ENCODE peak calls at places on chromosomes 12 and 14, in seven cellular contexts. U is CD8-positive, alpha-beta T cell; T is GM12878; A is lower lobe of right lung; F is activated naive CD8-positive, alpha-beta T cell treated with anti-CD3 and anti-CD28 coated beads, Interleukin-2, amount 10 ng/mL, durations not matched to agents 7 days and 5 days; W is activated T-cell treated with anti-CD3 and anti-CD28 coated beads, Interleukin-2, amount 50 U/mL, for 72 hours; K is esophagus mucosa. G is an unnamed sample.

GRCh38 chr14:50008562-50009355 is 107.6 kb downstream of the VCPKMT start:
- ATAC-seq in W (no peak), F (no peak), T (peak), K (peak), U (peak), A (no peak), G (no peak)

GRCh38 chr12:28550757-28551381 is 360.6 kb downstream of the CCDC91 start:
- ATAC-seq in U (no peak), A (no peak), T (no peak), K (peak), W (peak), F (no peak), G (no peak)

GRCh38 chr14:79357307-79357706 is 854.0 kb downstream of the DIO2 start:
- ATAC-seq in F (no peak), U (no peak), T (no peak), W (no peak), K (no peak), A (peak), G (no peak)

GRCh38 chr12:113792450-113792849 is 173.7 kb downstream of the RBM19 start:
- ATAC-seq in F (no peak), U (no peak), K (no peak), T (no peak), W (no peak), A (no peak), G (no peak)

GRCh38 chr14:99573436-99574098 is 30.4 kb downstream of the CCDC85C start:
- ATAC-seq in K (no peak), F (no peak), U (no peak), A (no peak), W (no peak), T (no peak), G (no peak)

GRCh38 chr14:99660006-99660566 is 15.2 kb downstream of the HHIPL1 start:
- ATAC-seq in T (no peak), W (no peak), A (peak), F (no peak), U (no peak), K (no peak), G (no peak)

GRCh38 chr14:102034301-102034700 is 52.5 kb downstream of the HSP90AA1 start:
- ATAC-seq in K (no peak), T (no peak), A (peak), W (no peak), F (no peak), U (no peak), G (no peak)

GRCh38 chr14:31294736-31295398 is 87.3 kb upstream of the HECTD1 start:
- ATAC-seq in A (no peak), F (no peak), U (no peak), W (no peak), T (no peak), K (no peak), G (no peak)

GRCh38 chr12:108145011-108145410 is 15.9 kb downstream of the WSCD2 start:
- ATAC-seq in U (no peak), K (no peak), T (no peak), A (no peak), W (no peak), F (no peak), G (no peak)

GRCh38 chr12:12070674-12071661 is at the start of gene BCL2L14:
- ATAC-seq in F (peak), U (peak), K (peak), T (peak), A (peak), W (peak), G (no peak)

GRCh38 chr12:3224530-3224903 is 147.3 kb downstream of the TSPAN9 start:
- ATAC-seq in W (no peak), K (no peak), F (no peak), U (no peak), T (no peak), A (no peak), G (no peak)

GRCh38 chr14:67533754-67534085 is 630 bp downstream of the PLEKHH1 start:
- ATAC-seq in T (no peak), K (peak), W (no peak), U (no peak), A (no peak), F (no peak), G (no peak)

GRCh38 chr12:29395356-29395755 is 14.4 kb upstream of the ERGIC2 start:
- ATAC-seq in U (no peak), A (no peak), F (no peak), K (no peak), T (no peak), W (no peak), G (no peak)

GRCh38 chr12:14454098-14454907 is 88.8 kb downstream of the ATF7IP start:
- ATAC-seq in W (peak), K (peak), F (peak), A (peak), U (peak), T (peak), G (no peak)

GRCh38 chr14:100649173-100649519 is 61.9 kb upstream of the BEGAIN start:
- ATAC-seq in U (no peak), W (no peak), K (no peak), T (no peak), A (no peak), F (no peak), G (no peak)

GRCh38 chr12:79553863-79554574 is 136.7 kb downstream of the PAWR start:
- ATAC-seq in F (no peak), K (no peak), T (no peak), W (no peak), U (no peak), A (peak), G (no peak)

GRCh38 chr12:120101182-120101581 is 15.4 kb downstream of the RAB35 start:
- ATAC-seq in K (no peak), F (no peak), T (peak), A (no peak), U (peak), W (no peak), G (peak)

GRCh38 chr12:109822951-109823411 is 10.2 kb downstream of the TRPV4 start:
- ATAC-seq in F (no peak), A (peak), T (no peak), U (no peak), W (no peak), K (peak), G (no peak)

GRCh38 chr12:82519508-82519907 is 161.2 kb downstream of the METTL25 start:
- ATAC-seq in K (no peak), A (no peak), W (no peak), U (no peak), T (no peak), F (no peak), G (no peak)

GRCh38 chr12:62006076-62006732 is 254.0 kb upstream of the USP15 start:
- ATAC-seq in W (no peak), U (no peak), F (no peak), T (peak), A (no peak), K (no peak), G (no peak)

GRCh38 chr12:32566663-32567634 is 112.2 kb upstream of the DNM1L start:
- ATAC-seq in A (peak), K (no peak), W (no peak), T (no peak), U (peak), F (no peak), G (no peak)

GRCh38 chr12:102602549-102602948 is 122.2 kb upstream of the IGF1 start:
- ATAC-seq in A (no peak), F (no peak), U (no peak), W (no peak), T (no peak), K (no peak), G (no peak)

GRCh38 chr14:80448267-80448666 is 237.0 kb upstream of the DIO2 start:
- ATAC-seq in W (no peak), U (no peak), A (no peak), K (no peak), F (no peak), T (no peak), G (no peak)

GRCh38 chr14:38256358-38256840 is 506 bp upstream of the CLEC14A start:
- ATAC-seq in A (peak), K (peak), F (peak), U (no peak), W (peak), T (no peak), G (peak)

GRCh38 chr12:71306808-71307207 is 132.8 kb upstream of the LGR5 start:
- ATAC-seq in F (no peak), A (no peak), W (no peak), T (no peak), K (no peak), U (no peak), G (no peak)

GRCh38 chr12:4859478-4860210 is 50.1 kb upstream of the KCNA1 start:
- ATAC-seq in K (no peak), W (no peak), T (peak), U (no peak), A (no peak), F (no peak), G (no peak)

GRCh38 chr14:54669759-54670630 is 103.1 kb downstream of the SAMD4A start:
- ATAC-seq in T (no peak), W (peak), K (no peak), U (peak), A (peak), F (peak), G (peak)

GRCh38 chr12:117060927-117061300 is 38.3 kb downstream of the TESC start:
- ATAC-seq in W (no peak), U (no peak), T (no peak), K (no peak), A (no peak), F (no peak), G (no peak)

GRCh38 chr12:32270818-32271710 is 128.3 kb upstream of the FGD4 start:
- ATAC-seq in F (no peak), A (no peak), K (no peak), T (peak), U (no peak), W (no peak), G (no peak)

GRCh38 chr12:93624595-93625294 is 52.3 kb downstream of the SOCS2 start:
- ATAC-seq in F (no peak), U (no peak), K (peak), A (no peak), T (peak), W (peak), G (peak)

GRCh38 chr14:105641075-105641937 is 114.9 kb downstream of the TMEM121 start:
- ATAC-seq in T (no peak), K (peak), U (no peak), F (no peak), A (peak), W (no peak), G (no peak)

GRCh38 chr14:51396222-51396815 is 156.3 kb downstream of the TMX1 start:
- ATAC-seq in W (no peak), T (no peak), U (no peak), A (peak), F (no peak), K (peak), G (peak)

GRCh38 chr14:89129570-89129969 is 287.5 kb downstream of the FOXN3 start:
- ATAC-seq in T (no peak), W (no peak), K (no peak), A (no peak), F (no peak), U (no peak), G (no peak)

GRCh38 chr12:91801048-91801447 is 344.6 kb downstream of the BTG1 start:
- ATAC-seq in F (no peak), W (no peak), T (no peak), K (no peak), A (no peak), U (no peak), G (no peak)

GRCh38 chr14:106318700-106319099 is 792.3 kb downstream of the TMEM121 start:
- ATAC-seq in T (peak), A (no peak), F (no peak), U (peak), K (no peak), W (peak), G (no peak)

GRCh38 chr12:10389941-10390340 is at the start of gene KLRK1:
- ATAC-seq in U (no peak), T (no peak), A (no peak), F (no peak), W (no peak), K (no peak), G (no peak)

GRCh38 chr12:6979453-6979852 is 8.7 kb downstream of the EMG1 start:
- ATAC-seq in W (no peak), A (no peak), K (peak), T (no peak), F (no peak), U (no peak), G (no peak)

G was measured in gastroesophageal sphincter.